ENCODE peak calls at places on chromosomes 13 and 19, in five cellular contexts. B is Panc1, M is A549, Q is K562, S is HL-60. N is an unnamed sample.

GRCh38 chr19:51546650-51547396 is 15.4 kb upstream of the SIGLEC6 start:
- DNase-seq in B (no peak), M (no peak), Q (peak; percentile 73), S (peak; percentile 93), N (no peak)

GRCh38 chr19:38046254-38047047 is 139.4 kb downstream of the SIPA1L3 start:
- DNase-seq in B (no peak), M (no peak), Q (no peak), S (no peak), N (no peak)

GRCh38 chr13:95677564-95678386 is 836 bp downstream of the DNAJC3 start:
- DNase-seq in B (no peak), M (peak; percentile 17), Q (no peak), S (no peak), N (peak; percentile 61)

GRCh38 chr19:6480843-6481415 is 658 bp downstream of the DENND1C start:
- DNase-seq in B (no peak), M (no peak), Q (peak; percentile 2), S (no peak), N (no peak)

GRCh38 chr19:35436477-35437141 is 11.4 kb upstream of the FFAR2 start:
- DNase-seq in B (no peak), M (peak; percentile 55), Q (no peak), S (peak; percentile 86), N (no peak)

GRCh38 chr19:43460362-43461016 is 4.9 kb downstream of the LYPD3 start:
- DNase-seq in B (no peak), M (no peak), Q (no peak), S (no peak), N (peak; percentile 30)

GRCh38 chr19:7874080-7874856 is at the start of gene PRR36:
- DNase-seq in B (no peak), M (peak; percentile 56), Q (peak; percentile 34), S (no peak), N (peak; percentile 91)

GRCh38 chr13:114008964-114009589 is 35.2 kb upstream of the C13orf46 start:
- DNase-seq in B (no peak), M (no peak), Q (no peak), S (no peak), N (no peak)

GRCh38 chr13:86932935-86933334 is 738.2 kb upstream of the SLITRK5 start:
- DNase-seq in B (no peak), M (no peak), Q (no peak), S (no peak), N (peak; percentile 69)

GRCh38 chr19:38420935-38421334 is 5.1 kb downstream of the RASGRP4 start:
- DNase-seq in B (no peak), M (no peak), Q (no peak), S (no peak), N (no peak)

GRCh38 chr19:9044449-9044848 is 34.2 kb upstream of the MUC16 start:
- DNase-seq in B (no peak), M (no peak), Q (no peak), S (no peak), N (no peak)

GRCh38 chr13:66948910-66949309 is 281.2 kb downstream of the PCDH9 start:
- DNase-seq in B (no peak), M (no peak), Q (no peak), S (no peak), N (no peak)

GRCh38 chr19:6724631-6725185 is 4.3 kb upstream of the C3 start:
- DNase-seq in B (no peak), M (no peak), Q (no peak), S (no peak), N (no peak)

GRCh38 chr13:26019881-26020535 is 31.8 kb downstream of the SHISA2 start:
- DNase-seq in B (no peak), M (no peak), Q (no peak), S (no peak), N (no peak)

GRCh38 chr19:30856786-30857185 is 484.6 kb downstream of the ZNF536 start:
- DNase-seq in B (no peak), M (no peak), Q (no peak), S (no peak), N (no peak)

GRCh38 chr19:5687360-5688198 is 2.5 kb upstream of the RPL36 start:
- DNase-seq in B (no peak), M (no peak), Q (no peak), S (no peak), N (no peak)

GRCh38 chr13:77781804-77782203 is 84.3 kb downstream of the SLAIN1 start:
- DNase-seq in B (no peak), M (no peak), Q (no peak), S (no peak), N (no peak)

GRCh38 chr19:7645159-7645558 is 8.2 kb downstream of the STXBP2 start:
- DNase-seq in B (no peak), M (no peak), Q (no peak), S (peak; percentile 87), N (no peak)

GRCh38 chr13:39379667-39380655 is 223.0 kb downstream of the LHFPL6 start:
- DNase-seq in B (no peak), M (no peak), Q (no peak), S (no peak), N (no peak)

GRCh38 chr19:29662604-29663404 is 2.5 kb upstream of the PLEKHF1 start:
- DNase-seq in B (no peak), M (peak; percentile 33), Q (peak; percentile 46), S (no peak), N (no peak)

GRCh38 chr19:58001895-58002369 is 688 bp downstream of the ZNF606 start:
- DNase-seq in B (no peak), M (no peak), Q (no peak), S (peak; percentile 29), N (no peak)

GRCh38 chr19:17775245-17775927 is 19.6 kb upstream of the B3GNT3 start:
- DNase-seq in B (no peak), M (peak; percentile 53), Q (peak; percentile 71), S (peak; percentile 46), N (peak; percentile 85)

GRCh38 chr13:52454459-52454824 is 836 bp upstream of the CKAP2 start:
- DNase-seq in B (no peak), M (peak; percentile 4), Q (no peak), S (peak; percentile 52), N (peak; percentile 12)

GRCh38 chr13:59415498-59415897 is 748.2 kb downstream of the DIAPH3 start:
- DNase-seq in B (no peak), M (no peak), Q (no peak), S (no peak), N (no peak)

GRCh38 chr13:53622431-53622830 is 593.8 kb downstream of the OLFM4 start:
- DNase-seq in B (no peak), M (no peak), Q (no peak), S (no peak), N (no peak)

GRCh38 chr19:5536337-5536894 is 31.3 kb downstream of the TINCR start:
- DNase-seq in B (no peak), M (peak; percentile 23), Q (no peak), S (no peak), N (peak; percentile 97)

GRCh38 chr19:44891016-44891882 is at the start of gene TOMM40:
- DNase-seq in B (no peak), M (peak; percentile 100), Q (no peak), S (no peak), N (peak; percentile 81)

GRCh38 chr13:28659611-28659970 is 661 bp downstream of the POMP start:
- DNase-seq in B (no peak), M (no peak), Q (no peak), S (no peak), N (no peak)

GRCh38 chr13:50845211-50845610 is 1.7 kb upstream of the DLEU7 start:
- DNase-seq in B (no peak), M (no peak), Q (no peak), S (no peak), N (no peak)

GRCh38 chr19:36547001-36547732 is 19.1 kb upstream of the ZNF260 start:
- DNase-seq in B (no peak), M (peak; percentile 50), Q (no peak), S (no peak), N (peak; percentile 34)

DNA sequence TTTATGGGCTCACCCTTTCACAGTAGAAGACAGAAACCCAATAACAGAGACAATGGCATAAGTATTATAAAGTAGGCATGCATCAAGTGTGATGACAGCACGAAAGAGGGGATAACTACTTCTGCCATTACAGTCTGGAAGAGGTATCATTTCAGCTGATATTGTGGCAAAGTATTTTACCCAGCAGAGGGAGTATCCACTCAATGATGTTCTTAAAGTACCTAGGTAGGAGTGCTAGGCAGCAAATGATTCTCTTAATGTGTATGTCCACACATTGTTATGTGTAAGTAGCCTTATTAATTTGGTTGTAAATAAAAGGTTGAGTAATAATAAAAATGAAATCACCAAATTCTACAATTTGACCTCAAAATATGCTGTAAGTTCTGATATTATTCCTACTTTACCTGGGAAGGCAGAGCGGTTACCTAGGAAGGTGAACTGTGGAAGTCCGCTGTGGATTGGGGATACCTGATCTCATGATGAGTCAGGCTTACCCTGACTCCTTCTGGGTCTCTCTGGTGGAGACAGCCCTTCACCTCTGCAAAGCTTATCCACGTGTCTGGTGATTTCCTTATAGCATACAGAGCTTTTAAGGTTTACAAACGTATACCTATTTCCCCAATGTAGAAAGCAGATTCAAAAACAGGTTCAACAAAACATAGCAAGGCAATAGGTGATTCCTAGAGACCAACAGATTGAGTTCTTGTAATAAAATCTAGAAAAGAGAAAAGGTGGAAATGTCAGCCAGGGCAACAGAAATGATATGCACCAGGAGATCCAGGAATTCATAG is 4.0 kb upstream of the UBAC2 start:
- DNase-seq in B (no peak), M (no peak), Q (no peak), S (no peak), N (no peak)
- H3K27ac ChIP-seq in B (no peak overlapping the region), M (no peak overlapping the region), Q (no peak overlapping the region), S (no peak overlapping the region), N (no peak overlapping the region)

GRCh38 chr19:28170066-28170465 is 1042.9 kb downstream of the UQCRFS1 start:
- DNase-seq in B (no peak), M (no peak), Q (no peak), S (no peak), N (no peak)

GRCh38 chr19:28168557-28168956 is 1044.4 kb downstream of the UQCRFS1 start:
- DNase-seq in B (no peak), M (no peak), Q (no peak), S (no peak), N (peak; percentile 79)

GRCh38 chr19:28164214-28164613 is 1048.7 kb downstream of the UQCRFS1 start:
- DNase-seq in B (no peak), M (no peak), Q (no peak), S (no peak), N (no peak)

GRCh38 chr19:28169168-28169862 is 1043.6 kb downstream of the UQCRFS1 start:
- DNase-seq in B (no peak), M (no peak), Q (no peak), S (no peak), N (peak; percentile 71)

GRCh38 chr19:28166025-28166424 is 1046.9 kb downstream of the UQCRFS1 start:
- DNase-seq in B (no peak), M (no peak), Q (no peak), S (no peak), N (no peak)
- TF ChIP-seq REST in B (no peak), M (no peak), Q (no peak), S (no peak), N (no peak)

GRCh38 chr19:33290956-33291622 is 11.2 kb downstream of the CEBPA start:
- DNase-seq in B (no peak), M (peak; percentile 65), Q (no peak), S (no peak), N (no peak)
- H3K27ac ChIP-seq in B (no peak overlapping the region), M (peak overlapping the region; percentile 84), Q (no peak overlapping the region), S (peak overlapping the region; percentile 89), N (no peak overlapping the region)

DNA sequence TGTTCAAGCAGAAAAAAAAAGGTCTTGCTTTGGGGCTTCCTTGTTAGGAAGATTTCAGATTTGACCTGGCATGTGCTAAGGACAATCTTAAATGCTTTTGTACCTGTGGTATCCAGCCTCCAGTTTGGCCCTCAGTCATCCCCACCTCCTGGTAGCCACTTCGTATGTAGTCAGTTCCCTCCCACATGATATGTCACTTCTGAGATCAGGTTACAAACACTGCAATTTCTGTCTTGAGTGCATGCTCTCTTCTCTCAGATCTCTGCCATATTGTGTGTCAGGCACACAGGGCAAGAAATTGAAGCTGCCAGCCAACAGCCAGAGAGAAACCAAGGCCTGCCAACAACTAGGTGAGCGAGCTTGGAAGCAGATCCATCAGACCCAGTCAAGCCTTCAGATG is 60.3 kb upstream of the STARD13 start:
- DNase-seq in B (no peak), M (no peak), Q (no peak), S (no peak), N (no peak)
- TF ChIP-seq REST in B (no peak), M (no peak), Q (no peak), S (no peak), N (no peak)